ENCODE peak calls at places on chromosome X, in eight cellular contexts. One of them, this sample, is unnamed.
A peak's percentile ranks its signal among the peaks of the same experiment; 100 is the strongest.

GRCh38 chrX:31166416-31166815 is 94.6 kb upstream of the FTHL17 start:
- DNase-seq in lower lobe of right lung: no peak
- DNase-seq in HepG2: no peak
- DNase-seq in right atrium auricular region: no peak
- DNase-seq in hepatocyte: no peak
- DNase-seq in BE2C: no peak
- DNase-seq in upper lobe of right lung: no peak
- DNase-seq in H9: no peak
- DNase-seq in this sample: no peak

GRCh38 chrX:134460861-134461218 is 875 bp downstream of the HPRT1 start:
- DNase-seq in hepatocyte: peak; percentile 13
- DNase-seq in BE2C: peak; percentile 5
- DNase-seq in right atrium auricular region: no peak
- DNase-seq in upper lobe of right lung: no peak
- DNase-seq in HepG2: no peak
- DNase-seq in H9: no peak
- DNase-seq in lower lobe of right lung: no peak
- DNase-seq in this sample: no peak

GRCh38 chrX:283115-283845 is 2.1 kb downstream of the PLCXD1 start:
- DNase-seq in lower lobe of right lung: peak; percentile 93
- DNase-seq in H9: peak; percentile 96
- DNase-seq in right atrium auricular region: peak; percentile 94
- DNase-seq in hepatocyte: peak; percentile 92
- DNase-seq in HepG2: no peak
- DNase-seq in BE2C: peak; percentile 86
- DNase-seq in upper lobe of right lung: peak; percentile 91
- DNase-seq in this sample: peak; percentile 92

GRCh38 chrX:145817666-145818521 is at the start of gene SLITRK2:
- DNase-seq in lower lobe of right lung: no peak
- DNase-seq in upper lobe of right lung: no peak
- DNase-seq in BE2C: no peak
- DNase-seq in right atrium auricular region: no peak
- DNase-seq in hepatocyte: peak; percentile 14
- DNase-seq in H9: peak; percentile 48
- DNase-seq in HepG2: no peak
- DNase-seq in this sample: no peak

GRCh38 chrX:45351478-45351877 is 150.8 kb upstream of the DIPK2B start:
- DNase-seq in hepatocyte: no peak
- DNase-seq in right atrium auricular region: no peak
- DNase-seq in H9: no peak
- DNase-seq in lower lobe of right lung: no peak
- DNase-seq in upper lobe of right lung: no peak
- DNase-seq in HepG2: no peak
- DNase-seq in BE2C: no peak
- DNase-seq in this sample: no peak

GRCh38 chrX:85627363-85627762 is 247.9 kb upstream of the POF1B start:
- DNase-seq in upper lobe of right lung: no peak
- DNase-seq in H9: no peak
- DNase-seq in BE2C: no peak
- DNase-seq in lower lobe of right lung: no peak
- DNase-seq in right atrium auricular region: no peak
- DNase-seq in HepG2: no peak
- DNase-seq in hepatocyte: no peak
- DNase-seq in this sample: no peak

GRCh38 chrX:154125356-154126040 is 18.5 kb upstream of the OPN1LW start:
- DNase-seq in right atrium auricular region: no peak
- DNase-seq in BE2C: no peak
- DNase-seq in lower lobe of right lung: no peak
- DNase-seq in upper lobe of right lung: no peak
- DNase-seq in H9: no peak
- DNase-seq in HepG2: no peak
- DNase-seq in hepatocyte: no peak
- DNase-seq in this sample: no peak

GRCh38 chrX:137166591-137166990 is 132.8 kb upstream of the GPR101 start:
- DNase-seq in right atrium auricular region: no peak
- DNase-seq in lower lobe of right lung: no peak
- DNase-seq in H9: peak; percentile 37
- DNase-seq in BE2C: peak; percentile 10
- DNase-seq in HepG2: no peak
- DNase-seq in hepatocyte: peak; percentile 9
- DNase-seq in upper lobe of right lung: no peak
- DNase-seq in this sample: no peak

GRCh38 chrX:119417842-119418241 is 18.7 kb downstream of the SLC25A43 start:
- DNase-seq in upper lobe of right lung: no peak
- DNase-seq in BE2C: no peak
- DNase-seq in H9: no peak
- DNase-seq in hepatocyte: peak; percentile 21
- DNase-seq in HepG2: peak; percentile 21
- DNase-seq in right atrium auricular region: no peak
- DNase-seq in lower lobe of right lung: no peak
- DNase-seq in this sample: no peak
- TF ChIP-seq CTCF in upper lobe of right lung: no peak
- TF ChIP-seq CTCF in BE2C: peak; percentile 32
- TF ChIP-seq CTCF in H9: no peak
- TF ChIP-seq CTCF in hepatocyte: peak; percentile 28
- TF ChIP-seq CTCF in HepG2: peak; percentile 57
- TF ChIP-seq CTCF in right atrium auricular region: peak; percentile 51
- TF ChIP-seq CTCF in lower lobe of right lung: no peak
- TF ChIP-seq CTCF in this sample: no peak

DNA sequence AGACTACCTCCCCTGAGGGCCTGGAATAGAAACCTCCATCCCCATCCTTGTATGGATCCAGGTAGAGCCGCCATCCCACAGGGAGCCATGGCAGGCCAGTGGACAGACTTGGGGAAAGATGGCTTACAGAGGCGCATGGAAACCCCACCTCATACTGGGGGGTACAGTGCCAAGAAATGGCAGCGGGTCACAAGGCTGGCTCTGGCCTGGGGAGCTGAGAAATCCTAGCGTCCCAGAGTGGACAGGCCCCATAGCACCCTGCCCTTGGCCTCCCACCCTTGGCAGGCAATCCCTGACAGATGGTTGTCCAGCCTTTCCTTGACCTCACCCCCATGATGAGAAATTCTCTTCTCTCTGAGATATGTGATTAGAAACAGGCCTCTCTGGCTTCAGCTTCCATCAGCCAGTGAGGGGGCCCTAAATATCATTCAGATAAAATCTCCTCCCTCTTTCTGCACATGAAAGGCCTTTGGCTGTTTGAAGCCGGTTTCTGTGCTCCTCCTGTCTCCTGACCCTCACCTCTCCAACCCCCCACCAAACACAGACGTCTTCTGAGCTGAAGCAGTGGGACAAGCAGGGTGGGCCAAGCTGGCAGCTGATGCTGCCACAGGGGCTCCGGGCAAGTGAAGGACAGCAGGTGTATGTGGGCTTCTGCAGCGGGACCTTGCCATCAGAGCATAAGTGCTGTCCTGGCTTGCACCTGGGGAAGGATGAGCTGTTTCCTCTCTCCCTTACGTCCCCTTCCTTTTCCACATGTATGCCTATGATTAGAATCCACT is 204.4 kb upstream of the MAMLD1 start:
- DNase-seq in HepG2: no peak
- DNase-seq in upper lobe of right lung: no peak
- DNase-seq in lower lobe of right lung: no peak
- DNase-seq in H9: no peak
- DNase-seq in BE2C: no peak
- DNase-seq in right atrium auricular region: no peak
- DNase-seq in hepatocyte: no peak
- DNase-seq in this sample: no peak
- H3K27me3 ChIP-seq in HepG2: no peaks in the 10 kb centered on the region
- H3K27me3 ChIP-seq in upper lobe of right lung: no peaks in the 10 kb centered on the region
- H3K27me3 ChIP-seq in lower lobe of right lung: no peaks in the 10 kb centered on the region
- H3K27me3 ChIP-seq in H9: no peaks in the 10 kb centered on the region
- H3K27me3 ChIP-seq in BE2C: no peaks in the 10 kb centered on the region
- H3K27me3 ChIP-seq in right atrium auricular region: no peaks in the 10 kb centered on the region
- H3K27me3 ChIP-seq in hepatocyte: no peaks in the 10 kb centered on the region
- H3K27me3 ChIP-seq in this sample: no peaks in the 10 kb centered on the region

GRCh38 chrX:10015711-10016515 is 48.8 kb downstream of the CLDN34 start:
- DNase-seq in HepG2: no peak
- DNase-seq in hepatocyte: peak; percentile 49
- DNase-seq in upper lobe of right lung: peak; percentile 68
- DNase-seq in BE2C: no peak
- DNase-seq in right atrium auricular region: peak; percentile 66
- DNase-seq in H9: peak; percentile 46
- DNase-seq in lower lobe of right lung: peak; percentile 59
- DNase-seq in this sample: peak; percentile 67
- TF ChIP-seq CTCF in HepG2: peak; percentile 32
- TF ChIP-seq CTCF in hepatocyte: no peak
- TF ChIP-seq CTCF in upper lobe of right lung: no peak
- TF ChIP-seq CTCF in BE2C: no peak
- TF ChIP-seq CTCF in right atrium auricular region: no peak
- TF ChIP-seq CTCF in H9: no peak
- TF ChIP-seq CTCF in lower lobe of right lung: no peak
- TF ChIP-seq CTCF in this sample: no peak

GRCh38 chrX:148146121-148146520 is 165.0 kb downstream of the FMR1NB start:
- DNase-seq in HepG2: no peak
- DNase-seq in right atrium auricular region: no peak
- DNase-seq in H9: no peak
- DNase-seq in hepatocyte: no peak
- DNase-seq in upper lobe of right lung: no peak
- DNase-seq in BE2C: no peak
- DNase-seq in lower lobe of right lung: no peak
- DNase-seq in this sample: no peak
- H3K27me3 ChIP-seq in HepG2: no peaks in the 10 kb centered on the region
- H3K27me3 ChIP-seq in right atrium auricular region: no peaks in the 10 kb centered on the region
- H3K27me3 ChIP-seq in H9: no peaks in the 10 kb centered on the region
- H3K27me3 ChIP-seq in hepatocyte: no peaks in the 10 kb centered on the region
- H3K27me3 ChIP-seq in upper lobe of right lung: no peaks in the 10 kb centered on the region
- H3K27me3 ChIP-seq in BE2C: no peaks in the 10 kb centered on the region
- H3K27me3 ChIP-seq in lower lobe of right lung: no peaks in the 10 kb centered on the region
- H3K27me3 ChIP-seq in this sample: no peaks in the 10 kb centered on the region

DNA sequence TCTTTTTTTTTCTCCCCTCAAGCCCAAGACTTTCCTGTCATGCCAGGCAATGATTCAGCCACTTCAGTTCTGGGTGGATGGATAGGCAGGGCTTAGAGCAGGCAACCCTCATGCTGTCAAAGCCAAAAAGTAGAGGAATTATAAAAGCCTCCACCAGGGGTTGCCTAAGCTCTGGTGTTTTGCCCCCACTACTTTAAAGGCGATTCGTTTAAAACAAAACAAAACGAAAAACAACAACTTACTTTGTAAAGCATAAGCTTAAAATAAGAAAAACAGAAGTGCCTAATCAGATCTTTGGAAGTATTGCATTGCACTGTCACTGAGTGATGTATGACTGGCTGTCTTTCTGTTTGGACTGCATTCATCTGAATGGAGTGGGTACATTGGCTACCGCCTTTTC is 5.3 kb upstream of the IDS start:
- DNase-seq in HepG2: no peak
- DNase-seq in H9: no peak
- DNase-seq in hepatocyte: no peak
- DNase-seq in BE2C: no peak
- DNase-seq in right atrium auricular region: no peak
- DNase-seq in lower lobe of right lung: no peak
- DNase-seq in upper lobe of right lung: no peak
- DNase-seq in this sample: no peak
- TF ChIP-seq CTCF in HepG2: no peak
- TF ChIP-seq CTCF in H9: peak; percentile 47
- TF ChIP-seq CTCF in hepatocyte: peak; percentile 13
- TF ChIP-seq CTCF in BE2C: peak; percentile 34
- TF ChIP-seq CTCF in right atrium auricular region: no peak
- TF ChIP-seq CTCF in lower lobe of right lung: no peak
- TF ChIP-seq CTCF in upper lobe of right lung: no peak
- TF ChIP-seq CTCF in this sample: no peak

GRCh38 chrX:129965166-129965565 is 17.3 kb upstream of the BCORL1 start:
- DNase-seq in lower lobe of right lung: no peak
- DNase-seq in H9: no peak
- DNase-seq in hepatocyte: no peak
- DNase-seq in upper lobe of right lung: no peak
- DNase-seq in HepG2: no peak
- DNase-seq in right atrium auricular region: no peak
- DNase-seq in BE2C: no peak
- DNase-seq in this sample: no peak

GRCh38 chrX:129963729-129964128 is 18.7 kb upstream of the BCORL1 start:
- DNase-seq in lower lobe of right lung: no peak
- DNase-seq in right atrium auricular region: no peak
- DNase-seq in hepatocyte: no peak
- DNase-seq in H9: no peak
- DNase-seq in BE2C: no peak
- DNase-seq in HepG2: no peak
- DNase-seq in upper lobe of right lung: no peak
- DNase-seq in this sample: no peak

GRCh38 chrX:129968968-129969367 is 13.5 kb upstream of the BCORL1 start:
- DNase-seq in lower lobe of right lung: no peak
- DNase-seq in HepG2: no peak
- DNase-seq in H9: no peak
- DNase-seq in right atrium auricular region: no peak
- DNase-seq in hepatocyte: no peak
- DNase-seq in BE2C: no peak
- DNase-seq in upper lobe of right lung: no peak
- DNase-seq in this sample: no peak
- H3K27me3 ChIP-seq in lower lobe of right lung: no peaks in the 10 kb centered on the region
- H3K27me3 ChIP-seq in HepG2: no peaks in the 10 kb centered on the region
- H3K27me3 ChIP-seq in H9: no peaks in the 10 kb centered on the region
- H3K27me3 ChIP-seq in right atrium auricular region: no peaks in the 10 kb centered on the region
- H3K27me3 ChIP-seq in hepatocyte: no peaks in the 10 kb centered on the region
- H3K27me3 ChIP-seq in BE2C: no peaks in the 10 kb centered on the region
- H3K27me3 ChIP-seq in upper lobe of right lung: no peaks in the 10 kb centered on the region
- H3K27me3 ChIP-seq in this sample: no peaks in the 10 kb centered on the region

GRCh38 chrX:131801911-131802310 is 221.2 kb upstream of the STK26 start:
- DNase-seq in HepG2: no peak
- DNase-seq in upper lobe of right lung: no peak
- DNase-seq in BE2C: no peak
- DNase-seq in right atrium auricular region: no peak
- DNase-seq in lower lobe of right lung: no peak
- DNase-seq in H9: no peak
- DNase-seq in hepatocyte: no peak
- DNase-seq in this sample: no peak

GRCh38 chrX:131801066-131801465 is 222.0 kb upstream of the STK26 start:
- DNase-seq in BE2C: no peak
- DNase-seq in H9: no peak
- DNase-seq in hepatocyte: no peak
- DNase-seq in lower lobe of right lung: no peak
- DNase-seq in HepG2: no peak
- DNase-seq in upper lobe of right lung: no peak
- DNase-seq in right atrium auricular region: no peak
- DNase-seq in this sample: no peak

GRCh38 chrX:131802836-131803626 is 220.1 kb upstream of the STK26 start:
- DNase-seq in hepatocyte: no peak
- DNase-seq in lower lobe of right lung: no peak
- DNase-seq in BE2C: peak; percentile 21
- DNase-seq in H9: no peak
- DNase-seq in right atrium auricular region: no peak
- DNase-seq in upper lobe of right lung: no peak
- DNase-seq in HepG2: no peak
- DNase-seq in this sample: peak; percentile 72
- TF ChIP-seq CTCF in hepatocyte: no peak
- TF ChIP-seq CTCF in lower lobe of right lung: peak; percentile 25
- TF ChIP-seq CTCF in BE2C: peak; percentile 40
- TF ChIP-seq CTCF in H9: peak; percentile 68
- TF ChIP-seq CTCF in right atrium auricular region: peak; percentile 79
- TF ChIP-seq CTCF in upper lobe of right lung: peak; percentile 12
- TF ChIP-seq CTCF in HepG2: peak; percentile 22
- TF ChIP-seq CTCF in this sample: peak; percentile 59

DNA sequence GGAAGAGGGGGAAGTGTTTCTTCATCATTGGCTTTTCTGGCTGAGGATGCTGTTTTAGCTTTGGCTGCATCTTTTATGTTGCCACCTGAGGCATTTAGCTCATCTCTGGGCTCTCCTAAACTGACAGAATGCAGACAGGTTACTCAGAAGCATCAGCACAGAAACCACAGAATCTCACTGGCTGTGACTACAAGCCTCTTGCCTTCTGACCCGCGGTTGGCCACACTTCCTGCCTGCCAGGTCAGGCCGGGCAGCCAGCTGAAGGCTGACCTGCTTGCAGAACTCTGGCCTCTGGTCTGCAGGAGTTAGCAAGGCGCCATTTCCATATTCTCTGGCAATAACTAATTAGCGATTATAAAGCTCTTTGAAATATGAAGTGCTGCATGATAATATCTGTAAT is 366.5 kb downstream of the MID1IP1 start:
- DNase-seq in lower lobe of right lung: no peak
- DNase-seq in HepG2: no peak
- DNase-seq in BE2C: no peak
- DNase-seq in H9: no peak
- DNase-seq in hepatocyte: no peak
- DNase-seq in right atrium auricular region: no peak
- DNase-seq in upper lobe of right lung: no peak
- DNase-seq in this sample: no peak
- H3K27me3 ChIP-seq in lower lobe of right lung: no peaks in the 10 kb centered on the region
- H3K27me3 ChIP-seq in HepG2: no peaks in the 10 kb centered on the region
- H3K27me3 ChIP-seq in BE2C: no peaks in the 10 kb centered on the region
- H3K27me3 ChIP-seq in H9: peaks cover 3% of the 10 kb centered on the region
- H3K27me3 ChIP-seq in hepatocyte: no peaks in the 10 kb centered on the region
- H3K27me3 ChIP-seq in right atrium auricular region: no peaks in the 10 kb centered on the region
- H3K27me3 ChIP-seq in upper lobe of right lung: no peaks in the 10 kb centered on the region
- H3K27me3 ChIP-seq in this sample: peaks cover 26% of the 10 kb centered on the region